ENCODE peak calls at places on chromosome 7, in five cellular contexts. N is mesendoderm, D is H9, W is neuronal stem cell, L is mesenchymal stem cell. H is an unnamed sample.

GRCh38 chr7:97973206-97973658 is 16.8 kb downstream of the OCM2 start:
- DNase-seq in N (peak), D (peak), W (no peak), L (peak), H (no peak)

GRCh38 chr7:141012044-141012685 is 2.6 kb downstream of the MRPS33 start:
- DNase-seq in N (peak), D (peak), W (peak), L (peak), H (peak)

GRCh38 chr7:12158334-12159060 is 52.6 kb upstream of the TMEM106B start:
- DNase-seq in N (no peak), D (no peak), W (no peak), L (peak), H (peak)

GRCh38 chr7:80858141-80858903 is 60.5 kb downstream of the SEMA3C start:
- DNase-seq in N (no peak), D (no peak), W (no peak), L (peak), H (peak)

GRCh38 chr7:64849250-64849923 is 53.7 kb upstream of the ZNF273 start:
- DNase-seq in N (peak), D (no peak), W (no peak), L (no peak), H (peak)

GRCh38 chr7:101333912-101334311 is 12.3 kb upstream of the IFT22 start:
- DNase-seq in N (no peak), D (no peak), W (no peak), L (no peak), H (no peak)

GRCh38 chr7:12719141-12719919 is 31.9 kb downstream of the ARL4A start:
- DNase-seq in N (no peak), D (no peak), W (no peak), L (no peak), H (peak)

GRCh38 chr7:98802088-98802780 is 67.6 kb downstream of the TMEM130 start:
- DNase-seq in N (peak), D (peak), W (peak), L (peak), H (peak)

GRCh38 chr7:133846203-133846945 is 280.8 kb upstream of the LRGUK start:
- DNase-seq in N (no peak), D (no peak), W (no peak), L (no peak), H (no peak)

GRCh38 chr7:158142657-158143056 is 445.0 kb downstream of the PTPRN2 start:
- DNase-seq in N (no peak), D (no peak), W (no peak), L (no peak), H (no peak)

GRCh38 chr7:55107946-55108345 is 89.1 kb downstream of the EGFR start:
- DNase-seq in N (no peak), D (no peak), W (no peak), L (no peak), H (peak)

GRCh38 chr7:107609861-107610260 is 29.8 kb downstream of the BCAP29 start:
- DNase-seq in N (no peak), D (no peak), W (no peak), L (no peak), H (no peak)

GRCh38 chr7:85820702-85821443 is 634.0 kb upstream of the SEMA3D start:
- DNase-seq in N (peak), D (peak), W (no peak), L (no peak), H (no peak)

GRCh38 chr7:77729574-77730348 is 33.5 kb downstream of the RSBN1L start:
- DNase-seq in N (no peak), D (no peak), W (no peak), L (peak), H (peak)

DNA sequence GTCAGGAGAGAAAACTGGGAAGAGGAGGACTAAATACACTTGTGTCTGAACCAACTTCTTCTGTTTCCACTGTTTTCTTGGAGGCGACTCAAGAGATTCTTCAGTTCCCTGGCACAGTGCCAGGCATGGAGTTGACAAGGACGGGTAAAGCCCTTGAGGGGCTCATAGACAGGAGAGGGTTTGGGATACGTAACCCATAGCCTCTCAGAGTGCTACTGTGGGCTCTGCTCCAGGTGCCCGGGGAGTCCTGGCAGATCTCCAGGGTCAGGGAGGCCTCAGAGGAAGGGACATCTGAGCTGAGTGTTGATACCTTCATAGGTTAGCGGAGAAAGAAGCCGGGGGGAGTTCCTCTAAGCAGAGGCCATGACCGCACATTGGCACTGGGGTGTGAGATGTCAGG is 42.0 kb downstream of the GALNT17 start:
- DNase-seq in N (no peak), D (no peak), W (no peak), L (no peak), H (no peak)
- H2BK15ac ChIP-seq in N (no peak), D (no peak), W (no peak), L (no peak), H (no peak)

DNA sequence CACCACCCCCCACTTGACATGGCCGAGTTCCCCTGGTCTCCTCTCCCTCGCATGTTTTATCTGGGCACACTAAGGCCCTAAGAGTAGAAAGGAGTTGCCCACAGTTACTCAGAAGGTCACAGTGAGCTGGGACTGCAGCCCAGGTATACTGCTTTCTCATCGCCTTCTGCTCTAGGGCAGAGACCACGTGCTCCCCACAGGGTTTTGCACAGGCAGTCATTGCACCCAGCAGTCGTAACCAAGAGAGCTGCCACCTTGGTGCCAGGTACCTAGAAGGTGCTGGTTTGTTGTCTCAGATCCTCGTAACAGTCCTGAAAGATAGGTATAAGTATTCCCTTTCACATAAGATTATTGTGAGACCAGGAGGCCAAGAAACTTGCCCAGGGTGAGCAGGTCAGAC is 1.8 kb downstream of the MINDY4 start:
- DNase-seq in N (no peak), D (no peak), W (no peak), L (no peak), H (no peak)
- H2BK15ac ChIP-seq in N (no peak), D (no peak), W (no peak), L (no peak), H (no peak)

GRCh38 chr7:88102686-88103085 is 117.2 kb downstream of the SRI start:
- DNase-seq in N (peak), D (no peak), W (no peak), L (no peak), H (no peak)

GRCh38 chr7:88105231-88105630 is 114.6 kb downstream of the SRI start:
- DNase-seq in N (no peak), D (no peak), W (no peak), L (no peak), H (no peak)

GRCh38 chr7:88106430-88106829 is 113.4 kb downstream of the SRI start:
- DNase-seq in N (no peak), D (no peak), W (no peak), L (no peak), H (no peak)

GRCh38 chr7:88104732-88105131 is 115.1 kb downstream of the SRI start:
- DNase-seq in N (no peak), D (no peak), W (no peak), L (no peak), H (no peak)

GRCh38 chr7:88101769-88102168 is 118.1 kb downstream of the SRI start:
- DNase-seq in N (no peak), D (no peak), W (no peak), L (no peak), H (no peak)
- H2BK15ac ChIP-seq in N (no peak), D (no peak), W (no peak), L (no peak), H (no peak)

GRCh38 chr7:44599222-44599621 is 7.2 kb upstream of the OGDH start:
- DNase-seq in N (no peak), D (no peak), W (no peak), L (no peak), H (no peak)
- H2BK15ac ChIP-seq in N (no peak), D (no peak), W (no peak), L (no peak), H (no peak)

DNA sequence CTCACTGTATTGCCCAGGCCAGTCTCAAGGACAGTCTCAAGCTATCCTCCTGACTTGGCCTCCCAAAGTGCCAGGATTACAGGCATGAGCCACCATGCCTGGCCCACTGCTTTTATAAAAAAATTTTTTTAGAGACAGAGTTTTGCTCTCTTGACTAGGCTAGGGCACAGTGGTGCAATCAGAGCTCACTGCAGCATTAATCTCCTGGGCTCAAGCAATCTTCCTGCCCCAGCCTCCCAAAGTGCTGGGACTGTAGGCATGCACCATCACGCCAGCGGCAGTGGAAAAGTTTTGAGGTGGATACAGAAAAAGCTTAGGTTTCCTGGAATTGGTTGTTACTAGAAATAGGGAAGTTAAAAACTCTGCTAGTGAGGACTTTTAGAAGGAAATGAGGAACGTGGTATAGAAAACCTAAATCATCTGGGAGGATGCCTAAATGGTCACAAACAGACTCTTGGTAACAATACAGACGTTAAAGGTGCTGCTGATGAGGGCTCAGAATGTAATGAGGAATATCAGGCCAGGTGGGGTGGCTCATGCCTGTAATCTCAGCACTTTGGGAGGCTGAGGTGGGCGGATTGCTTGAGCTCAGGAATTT is 10.9 kb upstream of the SNX8 start:
- DNase-seq in N (no peak), D (no peak), W (no peak), L (no peak), H (no peak)
- H2BK15ac ChIP-seq in N (no peak), D (no peak), W (no peak), L (no peak), H (no peak)

GRCh38 chr7:131602304-131602993 is 46.0 kb upstream of the PODXL start:
- DNase-seq in N (no peak), D (no peak), W (no peak), L (no peak), H (no peak)
- H2BK15ac ChIP-seq in N (peak), D (no peak), W (peak), L (no peak), H (no peak)

GRCh38 chr7:5589819-5590595 is 166.4 kb upstream of the TNRC18 start:
- DNase-seq in N (no peak), D (no peak), W (no peak), L (no peak), H (no peak)

GRCh38 chr7:5594616-5595544 is 171.2 kb upstream of the TNRC18 start:
- DNase-seq in N (peak), D (peak), W (peak), L (peak), H (peak)

GRCh38 chr7:5591547-5591899 is 167.9 kb upstream of the TNRC18 start:
- DNase-seq in N (peak), D (no peak), W (peak), L (peak), H (peak)

GRCh38 chr7:5586963-5587348 is 163.3 kb upstream of the TNRC18 start:
- DNase-seq in N (no peak), D (no peak), W (no peak), L (no peak), H (no peak)

GRCh38 chr7:5590596-5591546 is 167.2 kb upstream of the TNRC18 start:
- DNase-seq in N (no peak), D (no peak), W (no peak), L (no peak), H (peak)
- H2BK15ac ChIP-seq in N (no peak), D (no peak), W (peak), L (no peak), H (peak)

DNA sequence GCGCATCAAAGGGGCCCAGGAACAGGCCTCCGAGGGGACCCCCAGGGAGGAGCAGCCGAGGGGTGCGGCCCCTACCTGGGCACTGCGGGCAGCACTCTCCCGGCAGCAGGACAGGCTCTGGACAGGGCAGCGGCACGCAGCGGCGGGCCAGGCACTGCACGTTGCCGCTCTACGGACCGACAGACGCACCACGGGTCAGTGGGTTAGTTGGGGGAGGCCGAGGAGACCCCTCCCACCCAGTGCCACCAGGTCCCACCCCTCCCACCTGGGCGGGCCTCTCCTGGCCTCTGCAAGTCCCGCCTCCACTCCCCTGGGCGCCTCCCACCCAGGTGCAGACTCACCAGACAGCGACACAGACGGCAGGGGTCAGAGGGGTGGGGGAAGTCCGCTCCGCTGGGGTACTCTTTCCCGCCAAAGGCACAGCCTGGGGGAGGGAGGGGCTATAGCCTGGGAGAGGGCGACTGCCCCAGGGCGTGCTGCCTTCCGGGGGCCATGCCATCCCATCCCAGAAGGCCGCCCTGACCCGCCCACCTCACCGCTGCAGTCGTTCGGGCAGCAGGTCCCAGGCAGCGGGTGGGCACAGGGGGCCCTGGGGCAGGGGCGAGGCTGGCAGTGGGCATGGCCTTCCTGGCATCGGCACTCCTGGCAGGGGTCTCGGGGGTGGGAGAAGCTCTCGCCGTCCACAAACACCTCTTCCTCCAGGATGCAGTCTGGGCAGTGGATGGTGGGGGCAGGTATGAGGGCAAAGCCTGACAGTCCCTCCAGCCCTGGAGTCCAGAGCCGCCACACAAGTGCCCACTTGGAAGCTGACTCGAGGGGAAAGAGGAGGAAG is 19.2 kb downstream of the KCP start:
- DNase-seq in N (peak), D (peak), W (no peak), L (no peak), H (no peak)
- H2BK15ac ChIP-seq in N (no peak), D (no peak), W (peak), L (no peak), H (no peak)

GRCh38 chr7:414681-415560 is 104.7 kb downstream of the PDGFA start:
- DNase-seq in N (no peak), D (peak), W (no peak), L (no peak), H (no peak)
- H2BK15ac ChIP-seq in N (no peak), D (no peak), W (peak), L (no peak), H (no peak)